ENCODE peak calls at places on chromosomes 16 and 17, in ten cellular contexts. P is stimulated activated naive B cell treated with anti-CD40 and anti-IgM and Interleukin-4, amounts not matched to agents 10 μg/mL and 1 μg/mL and 100 μg/mL, for 72 hours; J is body of pancreas; H is lower leg skin; V is T-helper 1 cell; K is mammary epithelial cell; A is NCI-H1105; I is AG04450; Q is OCI-M1; D is NAMALWA. W is an unnamed sample.

GRCh38 chr17:7445011-7445927 is at the start of gene CHRNB1:
- DNase-seq in P (no peak), J (peak), H (peak), V (peak), K (no peak), A (peak), I (no peak), Q (peak), D (no peak), W (no peak)

GRCh38 chr17:31425646-31426045 is 34.2 kb downstream of the RAB11FIP4 start:
- DNase-seq in P (no peak), J (peak), H (no peak), V (no peak), K (no peak), A (no peak), I (no peak), Q (no peak), D (no peak), W (no peak)

GRCh38 chr17:68576811-68577551 is 24.2 kb downstream of the FAM20A start:
- DNase-seq in P (no peak), J (no peak), H (no peak), V (no peak), K (no peak), A (no peak), I (peak), Q (no peak), D (peak), W (no peak)

GRCh38 chr17:28885951-28886350 is 11.6 kb downstream of the FLOT2 start:
- DNase-seq in P (no peak), J (no peak), H (no peak), V (no peak), K (no peak), A (no peak), I (no peak), Q (no peak), D (no peak), W (no peak)

GRCh38 chr17:66949501-66949900 is 15.0 kb upstream of the CACNG4 start:
- DNase-seq in P (no peak), J (no peak), H (no peak), V (no peak), K (peak), A (no peak), I (no peak), Q (no peak), D (no peak), W (no peak)

GRCh38 chr17:33463887-33464286 is 170.8 kb upstream of the ASIC2 start:
- DNase-seq in P (no peak), J (no peak), H (no peak), V (no peak), K (peak), A (no peak), I (no peak), Q (no peak), D (no peak), W (no peak)

GRCh38 chr16:14510939-14511797 is 118.9 kb downstream of the PARN start:
- DNase-seq in P (no peak), J (no peak), H (no peak), V (no peak), K (peak), A (no peak), I (no peak), Q (no peak), D (no peak), W (no peak)

GRCh38 chr17:61818225-61818624 is 45.1 kb downstream of the BRIP1 start:
- DNase-seq in P (no peak), J (no peak), H (no peak), V (no peak), K (no peak), A (no peak), I (no peak), Q (no peak), D (no peak), W (no peak)

GRCh38 chr17:40564195-40564882 is 933 bp downstream of the CCR7 start:
- DNase-seq in P (no peak), J (no peak), H (peak), V (peak), K (no peak), A (no peak), I (no peak), Q (no peak), D (no peak), W (no peak)

GRCh38 chr17:19534562-19535149 is 1.0 kb downstream of the SLC47A1 start:
- DNase-seq in P (no peak), J (no peak), H (no peak), V (no peak), K (peak), A (no peak), I (no peak), Q (no peak), D (no peak), W (no peak)

GRCh38 chr17:21001813-21002221 is 41.0 kb downstream of the USP22 start:
- DNase-seq in P (no peak), J (no peak), H (no peak), V (no peak), K (no peak), A (no peak), I (no peak), Q (peak), D (no peak), W (no peak)

GRCh38 chr17:301681-302299 is 50.8 kb downstream of the RPH3AL start:
- DNase-seq in P (no peak), J (no peak), H (no peak), V (no peak), K (no peak), A (no peak), I (no peak), Q (no peak), D (no peak), W (no peak)

W was measured in pulmonary artery endothelial cell.